ENCODE peak calls at places on chromosomes 16 and 17, in five cellular contexts. I is HepG2, W is Peyer's patch, B is IMR-90, N is A549. G is an unnamed sample. For H3K9me3, the result is how much of the 10 kb centered on the place peaks cover.

GRCh38 chr17:34110315-34110714 is 144.8 kb upstream of the CCL2 start:
- DNase-seq in N (no peak), W (no peak), I (no peak), B (no peak), G (no peak)

GRCh38 chr16:8725513-8726178 is 51.2 kb downstream of the ABAT start:
- DNase-seq in W (no peak), N (no peak), B (no peak), I (peak), G (no peak)

GRCh38 chr17:559699-560378 is 154.8 kb downstream of the VPS53 start:
- DNase-seq in W (no peak), N (no peak), I (no peak), B (peak), G (no peak)

GRCh38 chr16:11133344-11133921 is 122.6 kb downstream of the SOCS1 start:
- DNase-seq in N (no peak), W (peak), B (peak), I (peak), G (peak)

GRCh38 chr16:53022374-53022773 is 30.3 kb downstream of the CHD9NB start:
- DNase-seq in I (peak), N (peak), B (peak), W (no peak), G (peak)

GRCh38 chr17:81386646-81387234 is 8.5 kb upstream of the BAHCC1 start:
- DNase-seq in N (no peak), B (no peak), I (peak), W (no peak), G (no peak)

GRCh38 chr17:36920032-36921000 is 17.0 kb upstream of the LHX1 start:
- DNase-seq in W (no peak), N (peak), I (no peak), B (peak), G (no peak)

GRCh38 chr16:81610144-81610842 is 165.7 kb downstream of the CMIP start:
- DNase-seq in I (no peak), W (no peak), N (no peak), B (peak), G (peak)

DNA sequence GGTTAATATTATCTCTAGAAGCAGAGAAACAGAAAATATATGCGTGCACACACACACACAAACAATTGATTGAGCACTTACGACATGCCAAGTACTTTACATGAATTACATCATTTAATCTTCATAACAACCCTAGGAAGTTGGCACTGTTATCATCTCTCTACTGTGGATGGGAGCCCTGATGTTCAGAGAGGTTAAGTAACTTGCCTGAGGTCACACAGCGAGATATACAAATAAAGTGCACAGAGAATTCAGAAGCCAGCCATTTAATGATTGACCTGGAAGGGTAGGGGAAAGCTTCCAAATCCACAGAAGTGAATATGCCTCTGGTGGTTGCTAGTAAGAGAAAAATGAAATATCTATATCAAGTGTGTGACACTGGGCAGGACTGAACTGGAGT is 37.5 kb upstream of the GPR139 start:
- DNase-seq in B (no peak), I (no peak), W (no peak), N (no peak), G (no peak)
- TF ChIP-seq CTCF in B (no peak), I (no peak), W (no peak), N (no peak), G (no peak)

GRCh38 chr17:58327363-58328194 is 1.0 kb downstream of the TSPOAP1 start:
- DNase-seq in N (no peak), I (no peak), W (no peak), B (no peak), G (no peak)

GRCh38 chr17:58326609-58327341 is 1.8 kb downstream of the TSPOAP1 start:
- DNase-seq in B (no peak), W (no peak), N (no peak), I (no peak), G (no peak)

GRCh38 chr17:58324409-58325288 is 3.9 kb downstream of the TSPOAP1 start:
- DNase-seq in I (no peak), W (no peak), N (no peak), B (peak), G (peak)

GRCh38 chr17:58325289-58325726 is 3.3 kb downstream of the TSPOAP1 start:
- DNase-seq in B (no peak), N (no peak), W (no peak), I (no peak), G (no peak)

DNA sequence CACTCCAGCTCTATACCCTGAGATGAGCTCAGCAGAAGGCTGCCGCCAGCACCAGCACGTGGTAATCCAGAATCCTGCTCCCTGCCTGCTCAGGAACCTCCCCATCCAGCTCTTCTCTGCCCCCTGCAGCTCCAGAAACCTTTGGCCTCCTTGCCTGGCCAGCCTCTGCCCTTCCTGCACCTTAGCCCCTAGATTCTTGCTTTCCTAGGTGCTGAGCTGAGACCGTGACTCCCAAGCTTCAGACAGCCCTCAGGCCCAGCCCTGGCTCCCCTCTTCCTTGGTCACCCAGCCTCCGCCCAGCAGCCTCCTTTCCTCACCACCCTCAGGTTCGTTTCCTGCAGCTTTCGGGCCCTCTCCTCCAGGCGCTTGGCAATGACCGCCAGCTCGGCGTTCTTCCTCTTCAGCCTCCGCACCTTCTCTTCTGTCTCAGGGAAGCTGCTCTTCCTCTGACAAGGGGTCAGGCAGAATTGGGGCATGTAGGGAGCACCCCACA is 2.6 kb downstream of the TSPOAP1 start:
- DNase-seq in I (no peak), B (no peak), W (no peak), N (no peak), G (no peak)
- TF ChIP-seq POLR2A in I (no peak), B (no peak), W (no peak), N (no peak), G (no peak)

DNA sequence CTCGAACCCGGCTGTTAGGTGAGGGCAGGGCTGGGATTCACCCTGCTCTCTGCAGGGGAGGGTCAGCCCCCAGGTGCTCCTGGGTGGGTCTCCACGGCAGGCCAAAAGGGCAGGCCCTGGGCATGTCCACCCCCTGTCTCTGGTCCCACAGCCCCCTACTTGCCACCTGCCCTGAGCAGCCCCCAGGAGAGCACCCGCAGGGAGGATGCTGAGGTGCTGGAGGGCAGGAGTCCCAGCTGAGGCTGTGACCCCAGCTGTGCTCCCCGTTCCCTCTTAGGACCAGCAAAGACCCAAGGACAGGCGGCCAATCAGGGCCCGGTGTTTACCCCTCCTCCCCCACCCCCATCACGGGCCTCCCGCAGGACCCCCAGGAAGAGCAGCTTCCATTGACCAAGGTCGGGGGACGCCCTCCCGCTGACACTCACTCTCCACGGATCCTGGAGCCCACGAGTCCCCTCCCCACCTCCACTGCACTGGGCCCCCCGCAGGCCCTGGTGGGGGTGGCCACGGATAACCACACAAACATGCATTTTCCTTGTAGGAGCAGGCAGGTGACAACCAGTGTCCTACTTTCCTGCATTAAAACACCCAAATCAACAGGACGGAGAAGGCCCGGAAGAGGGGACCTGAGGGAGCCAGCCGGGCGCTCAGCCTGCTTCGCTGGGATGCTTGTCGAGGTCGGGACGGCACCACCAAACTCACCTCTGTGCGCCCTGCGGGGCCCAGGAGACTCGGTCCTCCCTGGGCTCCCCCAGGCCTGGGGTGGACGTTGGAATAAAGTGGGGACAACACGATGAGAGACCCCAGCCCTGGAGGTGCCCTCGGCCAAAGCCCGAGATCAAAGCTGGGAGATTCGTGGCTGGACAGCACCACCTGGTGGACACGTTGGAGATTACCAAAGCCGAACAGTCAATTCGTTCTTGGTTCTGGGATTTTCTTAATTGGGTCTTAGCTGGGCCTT is 22.5 kb upstream of the ENPP7 start:
- DNase-seq in W (peak), N (peak), I (peak), B (peak), G (peak)
- H3K9me3 ChIP-seq in W (under half), N (under half), I (under half), B (under half), G (under half)

GRCh38 chr17:63758428-63758827 is 15.0 kb downstream of the CCDC47 start:
- DNase-seq in I (no peak), N (no peak), W (no peak), B (no peak), G (no peak)

GRCh38 chr17:63754046-63754445 is 12.4 kb upstream of the STRADA start:
- DNase-seq in B (no peak), N (no peak), I (no peak), W (no peak), G (no peak)

GRCh38 chr17:63753215-63753614 is 11.6 kb upstream of the STRADA start:
- DNase-seq in N (no peak), B (no peak), W (no peak), I (no peak), G (no peak)

GRCh38 chr17:63751806-63752205 is 10.2 kb upstream of the STRADA start:
- DNase-seq in I (no peak), N (no peak), W (peak), B (no peak), G (no peak)

DNA sequence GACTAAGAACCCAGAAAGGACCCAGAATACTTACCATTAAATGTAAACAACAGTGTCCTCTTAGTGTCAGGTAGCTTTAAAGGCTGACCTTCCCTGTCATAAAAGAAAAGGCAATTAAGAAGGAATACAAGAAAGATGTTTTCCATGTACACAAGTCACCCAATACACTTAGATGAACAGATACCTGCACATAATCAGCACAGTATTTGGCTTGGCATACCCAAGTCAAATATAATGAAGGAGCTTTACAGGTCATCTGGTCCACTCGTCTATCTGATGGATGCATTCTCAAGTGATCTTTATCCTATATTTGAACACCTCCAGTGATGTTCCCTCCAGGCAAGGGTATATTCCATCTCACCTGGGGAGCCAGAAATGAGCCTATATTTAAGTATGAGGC is 11.1 kb upstream of the STRADA start:
- DNase-seq in W (no peak), B (no peak), N (no peak), I (no peak), G (no peak)
- TF ChIP-seq CTCF in W (no peak), B (no peak), N (no peak), I (no peak), G (no peak)

GRCh38 chr17:38853292-38854219 is at the start of gene RPL23:
- DNase-seq in N (peak), B (peak), W (peak), I (peak), G (peak)
- TF ChIP-seq POLR2A in N (peak), B (peak), W (peak), I (peak), G (peak)

DNA sequence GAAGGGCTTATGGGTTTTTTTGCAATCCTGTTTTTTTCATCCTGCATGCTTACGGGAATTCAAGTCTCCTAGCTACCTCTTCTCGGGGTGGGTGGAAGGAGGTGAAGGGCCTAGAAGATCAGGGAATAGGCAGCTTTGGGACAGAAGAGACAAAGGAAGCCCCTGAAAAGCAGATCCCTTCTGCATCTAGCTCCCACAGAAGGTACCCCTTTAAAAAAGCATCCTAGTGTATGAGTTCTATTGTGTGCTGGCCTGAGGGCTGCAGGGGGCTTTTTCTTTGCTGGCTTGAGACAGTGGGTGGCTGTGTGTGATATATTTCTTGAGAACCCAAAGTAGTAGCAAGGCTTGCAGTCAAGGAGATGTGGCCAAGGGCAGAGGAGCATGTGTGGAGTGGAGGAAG is 330.5 kb downstream of the MAF start:
- DNase-seq in W (no peak), B (no peak), N (no peak), I (no peak), G (no peak)
- H3K9me3 ChIP-seq in W (under half), B (under half), N (under half), I (under half), G (under half)

GRCh38 chr17:9004961-9005285 is 16.4 kb upstream of the NTN1 start:
- DNase-seq in B (no peak), W (no peak), I (no peak), N (no peak), G (no peak)

GRCh38 chr17:9003355-9004131 is 17.8 kb upstream of the NTN1 start:
- DNase-seq in N (no peak), W (no peak), I (no peak), B (no peak), G (no peak)

GRCh38 chr17:9006175-9006767 is 15.0 kb upstream of the NTN1 start:
- DNase-seq in W (no peak), I (no peak), B (no peak), N (no peak), G (no peak)

GRCh38 chr17:9002610-9003354 is 18.5 kb upstream of the NTN1 start:
- DNase-seq in I (no peak), N (peak), B (no peak), W (no peak), G (peak)

DNA sequence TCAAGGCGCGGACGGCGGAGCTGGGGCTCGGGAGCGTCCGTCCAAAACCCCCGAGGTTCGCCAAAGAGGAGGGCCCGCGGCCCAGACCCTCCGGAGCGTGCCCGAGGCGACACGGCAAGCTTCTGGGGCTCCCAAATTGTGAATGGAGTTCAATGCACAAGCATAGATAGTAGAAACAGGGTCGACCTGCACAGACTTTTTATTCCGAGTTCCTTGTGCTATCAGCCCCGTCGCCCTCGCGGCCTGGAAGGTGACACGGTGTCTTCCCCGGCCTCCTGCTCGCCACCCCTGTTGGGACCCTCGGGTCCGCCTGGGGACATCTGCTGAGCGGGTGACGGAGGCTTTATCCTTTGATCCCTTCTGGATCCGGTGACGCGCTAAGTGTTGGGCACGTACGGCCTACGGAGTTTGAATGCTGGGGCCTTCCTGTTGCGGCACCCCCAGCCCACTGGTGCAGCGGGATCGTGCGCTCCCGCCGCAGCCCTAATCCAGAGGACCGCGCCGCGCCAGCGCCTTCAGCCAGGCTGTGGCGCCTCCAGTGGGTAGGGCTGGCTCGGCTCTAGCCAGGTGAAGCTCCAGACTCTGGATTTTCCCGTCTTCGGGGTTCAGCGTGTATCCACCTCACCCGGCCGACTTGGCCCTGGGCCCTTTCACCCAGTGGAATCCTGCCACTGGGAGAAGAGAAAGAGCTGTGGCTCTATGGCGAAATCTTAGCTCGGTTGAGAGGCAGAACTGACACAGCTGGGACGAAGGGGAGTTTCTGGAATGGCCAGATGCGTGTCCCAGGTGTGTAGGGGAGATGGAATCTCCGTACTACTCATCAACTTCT is 17.0 kb upstream of the NTN1 start:
- DNase-seq in I (no peak), N (no peak), W (no peak), B (no peak), G (no peak)
- TF ChIP-seq CTCF in I (no peak), N (no peak), W (no peak), B (no peak), G (no peak)

DNA sequence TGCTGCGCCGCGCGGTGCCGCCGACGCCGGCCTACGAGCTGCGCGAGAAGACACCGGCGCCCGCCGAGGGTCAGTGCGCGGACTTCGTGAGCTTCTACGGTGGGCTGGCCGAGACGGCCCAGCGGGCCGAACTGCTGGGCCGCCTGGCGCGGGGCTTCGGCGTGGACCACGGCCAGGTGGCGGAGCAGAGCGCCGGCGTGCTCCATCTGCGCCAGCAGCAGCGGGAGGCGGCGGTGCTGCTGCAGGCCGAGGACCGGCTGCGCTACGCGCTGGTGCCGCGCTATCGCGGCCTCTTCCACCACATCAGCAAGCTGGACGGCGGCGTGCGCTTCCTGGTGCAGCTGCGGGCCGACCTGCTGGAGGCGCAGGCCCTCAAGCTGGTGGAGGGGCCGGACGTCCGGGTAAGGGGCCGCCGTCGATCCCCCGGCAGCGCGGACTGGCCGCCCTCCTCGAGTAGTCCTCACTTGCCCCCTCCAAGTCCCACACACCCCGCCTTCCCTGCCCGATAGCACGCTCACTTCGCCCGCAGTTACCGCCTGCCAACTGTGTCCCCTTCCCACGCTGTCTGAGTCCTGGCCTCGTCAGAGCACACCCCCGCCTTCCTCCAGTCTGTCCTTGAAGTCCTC is 470 bp downstream of the MLYCD start:
- DNase-seq in B (peak), N (peak), W (peak), I (no peak), G (no peak)
- TF ChIP-seq POLR2A in B (no peak), N (peak), W (no peak), I (no peak), G (no peak)

G was measured in prostate gland.